ENCODE peak calls at places on chromosomes 2 and 18, in seven cellular contexts. R is WTC11, G is fibroblast of mammary gland, W is AG09319, E is body of pancreas, B is A549, S is fibroblast of villous mesenchyme. U is an unnamed sample.

GRCh38 chr2:48312126-48312525 is 217.8 kb upstream of the STON1 start:
- DNase-seq in R (no peak), G (peak), W (no peak), E (no peak), B (no peak), S (no peak), U (no peak)

GRCh38 chr2:143503280-143503679 is 374.1 kb downstream of the ARHGAP15 start:
- DNase-seq in R (no peak), G (no peak), W (no peak), E (no peak), B (no peak), S (no peak), U (no peak)

GRCh38 chr2:36706451-36706850 is 9.9 kb downstream of the VIT start:
- DNase-seq in R (no peak), G (peak), W (no peak), E (no peak), B (no peak), S (peak), U (no peak)

GRCh38 chr2:16615687-16616615 is 49.7 kb downstream of the CYRIA start:
- DNase-seq in R (peak), G (no peak), W (no peak), E (no peak), B (no peak), S (no peak), U (no peak)

GRCh38 chr18:22171839-22172582 is 2.6 kb downstream of the GATA6 start:
- DNase-seq in R (peak), G (no peak), W (no peak), E (peak), B (no peak), S (no peak), U (no peak)

GRCh38 chr2:204947448-204947847 is 402.2 kb downstream of the PARD3B start:
- DNase-seq in R (no peak), G (no peak), W (no peak), E (no peak), B (no peak), S (no peak), U (no peak)

GRCh38 chr2:233387667-233388528 is 33.6 kb downstream of the DGKD start:
- DNase-seq in R (no peak), G (peak), W (peak), E (peak), B (peak), S (peak), U (no peak)

GRCh38 chr18:48842259-48843061 is 108.3 kb downstream of the SMAD7 start:
- DNase-seq in R (no peak), G (no peak), W (no peak), E (no peak), B (no peak), S (peak), U (peak)

GRCh38 chr18:34595673-34596072 is 114.4 kb upstream of the DTNA start:
- DNase-seq in R (peak), G (peak), W (no peak), E (no peak), B (no peak), S (peak), U (no peak)

GRCh38 chr18:77112161-77112801 is 20.3 kb downstream of the MBP start:
- DNase-seq in R (no peak), G (peak), W (no peak), E (no peak), B (no peak), S (no peak), U (no peak)

GRCh38 chr2:200509227-200509607 is 651 bp downstream of the KCTD18 start:
- DNase-seq in R (no peak), G (peak), W (no peak), E (no peak), B (peak), S (no peak), U (peak)

GRCh38 chr2:162244559-162245031 is 1.4 kb upstream of the FAP start:
- DNase-seq in R (no peak), G (peak), W (no peak), E (no peak), B (no peak), S (peak), U (no peak)

GRCh38 chr2:160914217-160914616 is 246.0 kb upstream of the TANK start:
- DNase-seq in R (no peak), G (no peak), W (no peak), E (no peak), B (no peak), S (no peak), U (no peak)

GRCh38 chr2:150346806-150347205 is 140.7 kb downstream of the RND3 start:
- DNase-seq in R (no peak), G (no peak), W (no peak), E (no peak), B (no peak), S (no peak), U (no peak)

GRCh38 chr2:238427435-238428162 is 872 bp downstream of the ASB1 start:
- DNase-seq in R (no peak), G (peak), W (no peak), E (peak), B (no peak), S (no peak), U (no peak)

GRCh38 chr2:134232461-134232860 is 21.4 kb upstream of the MGAT5 start:
- DNase-seq in R (no peak), G (no peak), W (no peak), E (no peak), B (no peak), S (no peak), U (no peak)

GRCh38 chr18:77023115-77023782 is 109.3 kb downstream of the MBP start:
- DNase-seq in R (no peak), G (no peak), W (no peak), E (no peak), B (no peak), S (no peak), U (no peak)

GRCh38 chr2:121648206-121648605 is 1.1 kb downstream of the CLASP1 start:
- DNase-seq in R (no peak), G (peak), W (no peak), E (no peak), B (no peak), S (peak), U (no peak)

GRCh38 chr2:76188334-76188733 is 477.6 kb upstream of the GCFC2 start:
- DNase-seq in R (no peak), G (no peak), W (no peak), E (no peak), B (no peak), S (no peak), U (no peak)

GRCh38 chr2:67841711-67842110 is 221.1 kb downstream of the C1D start:
- DNase-seq in R (no peak), G (no peak), W (no peak), E (no peak), B (no peak), S (no peak), U (no peak)

GRCh38 chr2:201796478-201796865 is 9.9 kb upstream of the CDK15 start:
- DNase-seq in R (no peak), G (no peak), W (no peak), E (no peak), B (no peak), S (no peak), U (no peak)

GRCh38 chr2:201794261-201794660 is 12.1 kb upstream of the CDK15 start:
- DNase-seq in R (no peak), G (no peak), W (no peak), E (no peak), B (no peak), S (no peak), U (no peak)

GRCh38 chr2:201793631-201794030 is 12.7 kb upstream of the CDK15 start:
- DNase-seq in R (no peak), G (no peak), W (no peak), E (no peak), B (no peak), S (no peak), U (no peak)

GRCh38 chr2:201797175-201797840 is 9.0 kb upstream of the CDK15 start:
- DNase-seq in R (no peak), G (peak), W (peak), E (no peak), B (no peak), S (peak), U (no peak)

GRCh38 chr2:201795608-201796477 is 10.5 kb upstream of the CDK15 start:
- DNase-seq in R (peak), G (peak), W (no peak), E (no peak), B (peak), S (peak), U (peak)
- TF ChIP-seq CTCF in R (peak), G (peak), W (peak), E (peak), B (peak), S (peak), U (peak)

GRCh38 chr2:10810175-10811161 is 2.1 kb downstream of the PDIA6 start:
- DNase-seq in R (no peak), G (peak), W (no peak), E (no peak), B (no peak), S (peak), U (no peak)

GRCh38 chr2:10814142-10814541 is 1.6 kb upstream of the PDIA6 start:
- DNase-seq in R (no peak), G (no peak), W (no peak), E (no peak), B (no peak), S (no peak), U (no peak)

GRCh38 chr2:10813085-10813748 is 632 bp upstream of the PDIA6 start:
- DNase-seq in R (no peak), G (no peak), W (no peak), E (no peak), B (no peak), S (no peak), U (no peak)

GRCh38 chr2:10811552-10811951 is 1.0 kb downstream of the PDIA6 start:
- DNase-seq in R (no peak), G (peak), W (no peak), E (no peak), B (no peak), S (peak), U (no peak)

GRCh38 chr2:10812362-10813084 is at the start of gene PDIA6:
- DNase-seq in R (peak), G (peak), W (peak), E (peak), B (peak), S (peak), U (peak)
- TF ChIP-seq CTCF in R (no peak), G (no peak), W (no peak), E (peak), B (no peak), S (no peak), U (no peak)

DNA sequence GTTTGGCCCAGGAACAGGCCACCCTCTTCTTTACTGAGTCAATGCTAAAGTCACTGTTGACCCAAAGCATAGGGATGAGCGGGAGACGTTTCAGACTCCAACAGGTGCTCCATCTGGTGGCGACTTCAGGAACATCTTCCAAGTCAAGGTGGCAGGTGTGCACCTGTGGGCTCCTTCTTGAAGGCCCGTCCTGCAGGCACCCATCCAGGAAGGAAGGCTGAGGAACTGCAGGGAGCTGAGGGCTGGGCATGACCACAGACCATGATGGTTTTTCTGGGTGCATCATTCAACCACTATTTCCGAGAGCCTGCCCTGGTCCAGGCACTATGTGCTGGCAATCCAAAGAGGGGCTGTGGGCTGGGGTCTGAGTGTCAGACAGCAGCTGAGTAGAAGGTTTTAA is 142.8 kb downstream of the NDUFA10 start:
- DNase-seq in R (peak), G (peak), W (no peak), E (peak), B (no peak), S (peak), U (peak)
- TF ChIP-seq CTCF in R (peak), G (peak), W (peak), E (peak), B (peak), S (peak), U (peak)

GRCh38 chr2:60565472-60565871 is 12.0 kb upstream of the BCL11A start:
- DNase-seq in R (peak), G (no peak), W (no peak), E (no peak), B (no peak), S (no peak), U (no peak)
- TF ChIP-seq CTCF in R (no peak), G (no peak), W (peak), E (peak), B (peak), S (peak), U (no peak)

GRCh38 chr2:231666171-231667095 is 41.9 kb upstream of the PTMA start:
- DNase-seq in R (peak), G (peak), W (peak), E (peak), B (peak), S (peak), U (peak)

GRCh38 chr2:231668981-231669380 is 39.3 kb upstream of the PTMA start:
- DNase-seq in R (no peak), G (no peak), W (no peak), E (no peak), B (no peak), S (no peak), U (no peak)

GRCh38 chr2:231667096-231667427 is 41.3 kb upstream of the PTMA start:
- DNase-seq in R (no peak), G (no peak), W (no peak), E (no peak), B (no peak), S (no peak), U (no peak)

GRCh38 chr2:231665208-231665921 is 43.0 kb upstream of the PTMA start:
- DNase-seq in R (no peak), G (no peak), W (no peak), E (no peak), B (no peak), S (no peak), U (no peak)

GRCh38 chr2:231667497-231667896 is 40.8 kb upstream of the PTMA start:
- DNase-seq in R (no peak), G (no peak), W (no peak), E (no peak), B (no peak), S (no peak), U (no peak)
- TF ChIP-seq CTCF in R (no peak), G (no peak), W (no peak), E (no peak), B (no peak), S (no peak), U (no peak)

GRCh38 chr2:71006287-71006686 is 11.6 kb upstream of the TEX261 start:
- DNase-seq in R (no peak), G (no peak), W (no peak), E (no peak), B (no peak), S (no peak), U (no peak)
- TF ChIP-seq CTCF in R (no peak), G (no peak), W (no peak), E (no peak), B (no peak), S (no peak), U (no peak)